ENCODE peak calls at places on chromosome 18, in nine cellular contexts. S, T, E, W, B, Z, C, H and M are unnamed samples.

GRCh38 chr18:5393779-5394178 is 98.3 kb upstream of the ZBTB14 start:
- DNase-seq in S (no peak), T (no peak), E (no peak), W (no peak), B (peak), Z (no peak), C (no peak), H (peak), M (no peak)

GRCh38 chr18:966095-967036 is 61.7 kb downstream of the ADCYAP1 start:
- DNase-seq in S (no peak), T (no peak), E (no peak), W (no peak), B (no peak), Z (peak), C (no peak), H (no peak), M (no peak)

GRCh38 chr18:22981274-22982133 is 48.4 kb downstream of the RBBP8 start:
- DNase-seq in S (no peak), T (no peak), E (no peak), W (no peak), B (no peak), Z (no peak), C (no peak), H (no peak), M (no peak)

GRCh38 chr18:2971741-2972552 is 41.0 kb downstream of the LPIN2 start:
- DNase-seq in S (peak), T (no peak), E (peak), W (peak), B (no peak), Z (no peak), C (peak), H (no peak), M (no peak)

GRCh38 chr18:54916507-54916906 is 42.8 kb downstream of the CCDC68 start:
- DNase-seq in S (no peak), T (no peak), E (no peak), W (no peak), B (no peak), Z (no peak), C (no peak), H (no peak), M (no peak)

GRCh38 chr18:44541781-44542180 is 138.9 kb upstream of the SETBP1 start:
- DNase-seq in S (no peak), T (no peak), E (no peak), W (no peak), B (no peak), Z (no peak), C (no peak), H (no peak), M (no peak)

GRCh38 chr18:34729740-34730338 is 19.7 kb downstream of the DTNA start:
- DNase-seq in S (no peak), T (no peak), E (peak), W (no peak), B (no peak), Z (no peak), C (peak), H (no peak), M (no peak)

GRCh38 chr18:45398448-45398847 is 216.8 kb upstream of the SLC14A2 start:
- DNase-seq in S (no peak), T (no peak), E (no peak), W (no peak), B (no peak), Z (no peak), C (no peak), H (no peak), M (no peak)

GRCh38 chr18:58225101-58225500 is 181.1 kb downstream of the NEDD4L start:
- DNase-seq in S (no peak), T (no peak), E (no peak), W (no peak), B (no peak), Z (no peak), C (no peak), H (no peak), M (no peak)

GRCh38 chr18:13395577-13395976 is 177.0 kb downstream of the LDLRAD4 start:
- DNase-seq in S (no peak), T (no peak), E (no peak), W (no peak), B (no peak), Z (no peak), C (no peak), H (no peak), M (no peak)
- H3K4me3 ChIP-seq in S (no peak), T (no peak), E (no peak), W (no peak), B (no peak), Z (no peak), C (no peak), H (no peak), M (no peak)

GRCh38 chr18:38933322-38933721 is 1367.7 kb upstream of the CELF4 start:
- DNase-seq in S (no peak), T (no peak), E (no peak), W (no peak), B (no peak), Z (no peak), C (no peak), H (no peak), M (no peak)

GRCh38 chr18:38931754-38932050 is 1366.1 kb upstream of the CELF4 start:
- DNase-seq in S (no peak), T (no peak), E (no peak), W (no peak), B (no peak), Z (no peak), C (no peak), H (no peak), M (no peak)

GRCh38 chr18:38930881-38931753 is 1365.5 kb upstream of the CELF4 start:
- DNase-seq in S (no peak), T (no peak), E (no peak), W (no peak), B (no peak), Z (no peak), C (no peak), H (no peak), M (no peak)

GRCh38 chr18:38933910-38934510 is 1368.4 kb upstream of the CELF4 start:
- DNase-seq in S (no peak), T (no peak), E (no peak), W (no peak), B (no peak), Z (no peak), C (no peak), H (no peak), M (no peak)

DNA sequence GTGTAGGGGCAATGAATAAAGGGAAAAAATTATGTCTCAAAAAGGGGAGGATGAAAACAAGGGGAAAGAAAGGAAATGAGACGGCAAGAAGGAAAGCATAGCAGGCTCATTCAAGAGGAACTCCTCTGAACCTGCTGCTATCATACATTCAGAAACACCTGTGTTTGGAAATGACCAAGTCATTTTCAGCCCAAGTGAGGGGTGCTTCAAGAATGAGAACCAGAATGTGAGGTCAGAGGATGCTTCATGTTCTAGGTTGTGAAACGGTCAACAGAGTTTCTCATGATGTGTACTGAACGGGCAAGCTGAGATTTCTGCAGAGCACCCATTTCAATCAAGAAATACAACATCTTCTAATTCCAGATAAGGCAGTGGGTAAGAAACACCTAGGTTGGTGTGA is 1367.2 kb upstream of the CELF4 start:
- DNase-seq in S (no peak), T (no peak), E (no peak), W (no peak), B (no peak), Z (no peak), C (no peak), H (no peak), M (no peak)
- H3K4me3 ChIP-seq in S (no peak), T (no peak), E (no peak), W (no peak), B (no peak), Z (no peak), C (no peak), H (no peak), M (no peak)

GRCh38 chr18:13612111-13612997 is 114.0 kb downstream of the FAM210A start:
- DNase-seq in S (peak), T (no peak), E (no peak), W (no peak), B (no peak), Z (no peak), C (peak), H (no peak), M (no peak)
- H3K4me3 ChIP-seq in S (peak), T (peak), E (peak), W (peak), B (peak), Z (no peak), C (peak), H (peak), M (no peak)

GRCh38 chr18:9403795-9404564 is 69.4 kb downstream of the TWSG1 start:
- DNase-seq in S (no peak), T (no peak), E (peak), W (peak), B (no peak), Z (peak), C (no peak), H (peak), M (no peak)
- H3K4me3 ChIP-seq in S (peak), T (no peak), E (peak), W (no peak), B (no peak), Z (peak), C (no peak), H (no peak), M (no peak)

DNA sequence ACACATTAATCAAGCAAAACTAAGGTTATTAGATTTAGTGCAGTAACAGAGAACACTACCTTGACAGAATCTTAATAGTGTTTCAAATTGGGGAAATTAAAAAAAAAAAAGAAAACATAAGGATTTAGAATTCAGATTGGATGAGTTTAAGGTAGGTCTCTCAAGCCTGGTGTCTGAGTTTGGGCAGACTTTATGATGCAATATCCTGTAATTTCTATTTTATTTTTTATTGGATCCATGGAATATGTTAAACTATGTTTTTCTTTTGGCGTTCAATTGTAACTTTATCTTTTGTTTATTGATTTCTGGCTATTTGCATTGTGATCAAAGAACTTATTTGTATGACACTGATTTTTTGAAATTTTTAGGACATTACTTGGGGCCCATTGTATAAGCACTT is 394.1 kb upstream of the NETO1 start:
- DNase-seq in S (no peak), T (no peak), E (no peak), W (no peak), B (no peak), Z (no peak), C (no peak), H (no peak), M (no peak)
- H3K4me3 ChIP-seq in S (no peak), T (no peak), E (no peak), W (no peak), B (no peak), Z (peak), C (no peak), H (no peak), M (no peak)

GRCh38 chr18:78805840-78806239 is 173.8 kb upstream of the SALL3 start:
- DNase-seq in S (no peak), T (no peak), E (no peak), W (no peak), B (no peak), Z (no peak), C (no peak), H (no peak), M (no peak)
- H3K4me3 ChIP-seq in S (no peak), T (no peak), E (no peak), W (no peak), B (no peak), Z (no peak), C (no peak), H (no peak), M (no peak)

GRCh38 chr18:9779630-9780029 is 71.5 kb downstream of the RAB31 start:
- DNase-seq in S (no peak), T (no peak), E (no peak), W (peak), B (peak), Z (no peak), C (no peak), H (peak), M (peak)
- H3K4me3 ChIP-seq in S (no peak), T (no peak), E (no peak), W (no peak), B (no peak), Z (no peak), C (no peak), H (no peak), M (no peak)

DNA sequence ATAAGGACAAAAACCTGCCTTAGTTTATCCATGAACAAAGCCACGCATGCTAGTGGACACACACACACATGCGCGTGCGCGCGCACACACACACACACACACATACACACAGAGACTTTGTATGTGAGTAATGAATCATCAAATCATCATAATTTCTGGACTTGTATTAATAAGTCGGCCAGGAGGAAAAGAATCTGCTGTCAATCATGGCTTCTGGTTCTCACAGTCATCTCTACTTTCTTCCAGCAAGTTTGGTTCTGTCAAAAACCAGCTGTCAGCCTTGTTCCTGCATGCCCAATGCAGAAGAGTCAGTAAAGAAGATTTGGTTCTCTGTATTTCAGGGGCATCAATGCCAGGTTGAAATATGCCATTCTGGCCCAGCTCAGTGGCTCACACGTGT is 1.1 kb upstream of the TTR start:
- DNase-seq in S (no peak), T (no peak), E (no peak), W (no peak), B (no peak), Z (no peak), C (no peak), H (no peak), M (no peak)
- H3K4me3 ChIP-seq in S (no peak), T (no peak), E (no peak), W (no peak), B (no peak), Z (no peak), C (no peak), H (no peak), M (no peak)

GRCh38 chr18:49723648-49724180 is 89.6 kb downstream of the ACAA2 start:
- DNase-seq in S (no peak), T (no peak), E (no peak), W (peak), B (peak), Z (no peak), C (peak), H (peak), M (peak)

GRCh38 chr18:49726564-49726963 is 86.8 kb downstream of the ACAA2 start:
- DNase-seq in S (no peak), T (no peak), E (no peak), W (no peak), B (no peak), Z (no peak), C (no peak), H (no peak), M (no peak)

GRCh38 chr18:49728542-49728941 is 84.8 kb downstream of the ACAA2 start:
- DNase-seq in S (no peak), T (no peak), E (no peak), W (peak), B (peak), Z (peak), C (peak), H (peak), M (peak)

GRCh38 chr18:49727816-49728215 is 85.5 kb downstream of the ACAA2 start:
- DNase-seq in S (no peak), T (no peak), E (no peak), W (no peak), B (no peak), Z (no peak), C (no peak), H (no peak), M (no peak)

DNA sequence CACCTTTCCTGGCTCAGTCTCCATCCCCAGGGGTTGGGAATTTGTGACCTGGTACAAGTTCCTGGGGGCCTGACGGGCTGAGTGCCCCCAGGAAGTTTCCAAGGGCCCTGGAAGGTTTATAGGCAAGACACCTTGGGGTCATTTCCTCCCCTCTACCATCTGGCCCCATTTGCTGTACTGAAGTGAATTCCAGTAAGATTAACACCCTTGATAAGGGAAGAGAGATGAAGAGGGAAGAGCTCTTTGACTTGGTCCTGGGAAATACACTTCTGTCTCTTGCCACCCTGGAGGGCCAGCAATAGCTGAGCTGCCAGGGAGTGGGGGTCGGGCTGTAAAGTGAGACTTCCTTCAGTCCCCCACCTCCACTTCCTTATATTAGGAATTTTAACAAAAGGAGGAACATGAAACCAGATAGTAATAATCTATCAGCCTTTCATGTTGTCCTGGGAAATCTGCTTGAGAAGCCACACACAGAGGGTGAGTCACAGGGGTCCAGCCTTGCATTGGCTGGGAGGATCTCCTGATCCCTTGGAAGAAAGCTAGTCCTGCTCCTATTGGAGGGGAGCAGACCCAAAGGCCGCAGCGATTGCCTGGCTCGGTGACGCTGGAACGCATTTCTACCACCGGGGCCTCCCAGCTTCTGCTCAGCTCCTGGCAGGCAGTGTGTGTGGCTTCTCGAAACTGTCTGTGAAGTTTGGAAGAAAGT is 87.4 kb downstream of the ACAA2 start:
- DNase-seq in S (no peak), T (no peak), E (peak), W (peak), B (peak), Z (peak), C (peak), H (peak), M (peak)
- H3K4me3 ChIP-seq in S (no peak), T (no peak), E (no peak), W (no peak), B (no peak), Z (no peak), C (no peak), H (no peak), M (no peak)

GRCh38 chr18:47420130-47420529 is 168.7 kb upstream of the SKOR2 start:
- DNase-seq in S (no peak), T (no peak), E (no peak), W (no peak), B (no peak), Z (no peak), C (no peak), H (no peak), M (no peak)

GRCh38 chr18:47418746-47419145 is 167.3 kb upstream of the SKOR2 start:
- DNase-seq in S (no peak), T (no peak), E (no peak), W (peak), B (no peak), Z (no peak), C (no peak), H (peak), M (peak)

GRCh38 chr18:47417807-47418206 is 166.3 kb upstream of the SKOR2 start:
- DNase-seq in S (no peak), T (no peak), E (no peak), W (no peak), B (no peak), Z (no peak), C (no peak), H (peak), M (no peak)

GRCh38 chr18:47425365-47425764 is 173.9 kb upstream of the SKOR2 start:
- DNase-seq in S (no peak), T (no peak), E (no peak), W (no peak), B (no peak), Z (no peak), C (no peak), H (no peak), M (no peak)

GRCh38 chr18:47422524-47422923 is 171.1 kb upstream of the SKOR2 start:
- DNase-seq in S (no peak), T (no peak), E (no peak), W (no peak), B (no peak), Z (peak), C (no peak), H (peak), M (peak)
- H3K4me3 ChIP-seq in S (no peak), T (no peak), E (no peak), W (no peak), B (no peak), Z (no peak), C (no peak), H (no peak), M (no peak)